ENCODE peak calls at places on chromosomes 3 and 15, in six cellular contexts. One of them, this sample, is unnamed.

GRCh38 chr15:69435980-69436379 is 16.6 kb upstream of the RPLP1 start:
- DNase-seq in IMR-90: no peak
- DNase-seq in HEK293T: no peak
- DNase-seq in K562: no peak
- DNase-seq in HepG2: no peak
- DNase-seq in GM12878: no peak
- DNase-seq in this sample: no peak

GRCh38 chr3:119279844-119280243 is 14.3 kb upstream of the ARHGAP31 start:
- DNase-seq in IMR-90: no peak
- DNase-seq in HEK293T: no peak
- DNase-seq in K562: no peak
- DNase-seq in HepG2: no peak
- DNase-seq in GM12878: no peak
- DNase-seq in this sample: no peak

GRCh38 chr3:186806173-186807055 is at the start of gene RFC4:
- DNase-seq in IMR-90: peak
- DNase-seq in HEK293T: peak
- DNase-seq in K562: peak
- DNase-seq in HepG2: peak
- DNase-seq in GM12878: no peak
- DNase-seq in this sample: peak

GRCh38 chr3:5055352-5056004 is 66.6 kb upstream of the ARL8B start:
- DNase-seq in IMR-90: no peak
- DNase-seq in HEK293T: no peak
- DNase-seq in K562: no peak
- DNase-seq in HepG2: no peak
- DNase-seq in GM12878: no peak
- DNase-seq in this sample: no peak

GRCh38 chr3:134598813-134599563 is 51.8 kb downstream of the KY start:
- DNase-seq in IMR-90: no peak
- DNase-seq in HEK293T: no peak
- DNase-seq in K562: no peak
- DNase-seq in HepG2: no peak
- DNase-seq in GM12878: no peak
- DNase-seq in this sample: no peak

GRCh38 chr15:40330368-40330836 is 6.9 kb downstream of the INAFM2 start:
- DNase-seq in IMR-90: peak
- DNase-seq in HEK293T: no peak
- DNase-seq in K562: peak
- DNase-seq in HepG2: no peak
- DNase-seq in GM12878: no peak
- DNase-seq in this sample: no peak

GRCh38 chr3:139772539-139773500 is 95.0 kb upstream of the NMNAT3 start:
- DNase-seq in IMR-90: peak
- DNase-seq in HEK293T: no peak
- DNase-seq in K562: no peak
- DNase-seq in HepG2: no peak
- DNase-seq in GM12878: no peak
- DNase-seq in this sample: no peak

GRCh38 chr3:145900056-145900829 is 260.7 kb downstream of the PLOD2 start:
- DNase-seq in IMR-90: no peak
- DNase-seq in HEK293T: no peak
- DNase-seq in K562: no peak
- DNase-seq in HepG2: no peak
- DNase-seq in GM12878: peak
- DNase-seq in this sample: no peak

GRCh38 chr15:25235391-25235790 is 203.4 kb downstream of the UBE3A start:
- DNase-seq in IMR-90: no peak
- DNase-seq in HEK293T: no peak
- DNase-seq in K562: no peak
- DNase-seq in HepG2: no peak
- DNase-seq in GM12878: no peak
- DNase-seq in this sample: no peak

GRCh38 chr3:58463181-58463941 is 28.5 kb upstream of the KCTD6 start:
- DNase-seq in IMR-90: peak
- DNase-seq in HEK293T: peak
- DNase-seq in K562: peak
- DNase-seq in HepG2: peak
- DNase-seq in GM12878: no peak
- DNase-seq in this sample: peak

GRCh38 chr3:146148468-146148931 is 12.5 kb downstream of the PLOD2 start:
- DNase-seq in IMR-90: peak
- DNase-seq in HEK293T: no peak
- DNase-seq in K562: no peak
- DNase-seq in HepG2: no peak
- DNase-seq in GM12878: no peak
- DNase-seq in this sample: no peak

GRCh38 chr15:39300451-39301153 is 280.3 kb upstream of the THBS1 start:
- DNase-seq in IMR-90: peak
- DNase-seq in HEK293T: no peak
- DNase-seq in K562: no peak
- DNase-seq in HepG2: no peak
- DNase-seq in GM12878: no peak
- DNase-seq in this sample: peak

GRCh38 chr3:73623996-73624362 is 762 bp downstream of the PDZRN3 start:
- DNase-seq in IMR-90: peak
- DNase-seq in HEK293T: peak
- DNase-seq in K562: no peak
- DNase-seq in HepG2: no peak
- DNase-seq in GM12878: no peak
- DNase-seq in this sample: no peak

GRCh38 chr15:35168464-35168863 is 83.4 kb upstream of the NANOGP8 start:
- DNase-seq in IMR-90: peak
- DNase-seq in HEK293T: no peak
- DNase-seq in K562: no peak
- DNase-seq in HepG2: no peak
- DNase-seq in GM12878: no peak
- DNase-seq in this sample: no peak

GRCh38 chr3:196431193-196432136 is 762 bp downstream of the UBXN7 start:
- DNase-seq in IMR-90: peak
- DNase-seq in HEK293T: peak
- DNase-seq in K562: peak
- DNase-seq in HepG2: peak
- DNase-seq in GM12878: no peak
- DNase-seq in this sample: peak

GRCh38 chr15:48426047-48426446 is 94.8 kb downstream of the DUT start:
- DNase-seq in IMR-90: no peak
- DNase-seq in HEK293T: no peak
- DNase-seq in K562: no peak
- DNase-seq in HepG2: no peak
- DNase-seq in GM12878: no peak
- DNase-seq in this sample: no peak

GRCh38 chr15:75538376-75538775 is 40.7 kb downstream of the PTPN9 start:
- DNase-seq in IMR-90: no peak
- DNase-seq in HEK293T: no peak
- DNase-seq in K562: no peak
- DNase-seq in HepG2: no peak
- DNase-seq in GM12878: no peak
- DNase-seq in this sample: no peak

GRCh38 chr15:75531041-75531450 is 48.1 kb downstream of the PTPN9 start:
- DNase-seq in IMR-90: peak
- DNase-seq in HEK293T: no peak
- DNase-seq in K562: no peak
- DNase-seq in HepG2: no peak
- DNase-seq in GM12878: no peak
- DNase-seq in this sample: no peak

GRCh38 chr15:75530169-75530568 is 48.9 kb downstream of the PTPN9 start:
- DNase-seq in IMR-90: no peak
- DNase-seq in HEK293T: no peak
- DNase-seq in K562: no peak
- DNase-seq in HepG2: no peak
- DNase-seq in GM12878: no peak
- DNase-seq in this sample: no peak

GRCh38 chr15:75533945-75534344 is 45.2 kb downstream of the PTPN9 start:
- DNase-seq in IMR-90: no peak
- DNase-seq in HEK293T: no peak
- DNase-seq in K562: no peak
- DNase-seq in HepG2: no peak
- DNase-seq in GM12878: no peak
- DNase-seq in this sample: no peak

GRCh38 chr15:75532413-75533250 is 46.5 kb downstream of the PTPN9 start:
- DNase-seq in IMR-90: peak
- DNase-seq in HEK293T: peak
- DNase-seq in K562: peak
- DNase-seq in HepG2: peak
- DNase-seq in GM12878: no peak
- DNase-seq in this sample: peak
- TF ChIP-seq BHLHE40 in IMR-90: peak
- TF ChIP-seq BHLHE40 in HEK293T: no peak
- TF ChIP-seq BHLHE40 in K562: no peak
- TF ChIP-seq BHLHE40 in HepG2: no peak
- TF ChIP-seq BHLHE40 in GM12878: no peak
- TF ChIP-seq BHLHE40 in this sample: no peak

GRCh38 chr3:107600784-107601183 is 78.0 kb downstream of the BBX start:
- DNase-seq in IMR-90: no peak
- DNase-seq in HEK293T: no peak
- DNase-seq in K562: no peak
- DNase-seq in HepG2: no peak
- DNase-seq in GM12878: no peak
- DNase-seq in this sample: no peak

GRCh38 chr3:107596639-107597038 is 73.9 kb downstream of the BBX start:
- DNase-seq in IMR-90: no peak
- DNase-seq in HEK293T: no peak
- DNase-seq in K562: no peak
- DNase-seq in HepG2: no peak
- DNase-seq in GM12878: no peak
- DNase-seq in this sample: no peak

GRCh38 chr3:107599755-107600122 is 77.0 kb downstream of the BBX start:
- DNase-seq in IMR-90: no peak
- DNase-seq in HEK293T: no peak
- DNase-seq in K562: no peak
- DNase-seq in HepG2: no peak
- DNase-seq in GM12878: no peak
- DNase-seq in this sample: no peak

GRCh38 chr3:107594870-107595269 is 72.1 kb downstream of the BBX start:
- DNase-seq in IMR-90: peak
- DNase-seq in HEK293T: no peak
- DNase-seq in K562: no peak
- DNase-seq in HepG2: peak
- DNase-seq in GM12878: no peak
- DNase-seq in this sample: no peak

DNA sequence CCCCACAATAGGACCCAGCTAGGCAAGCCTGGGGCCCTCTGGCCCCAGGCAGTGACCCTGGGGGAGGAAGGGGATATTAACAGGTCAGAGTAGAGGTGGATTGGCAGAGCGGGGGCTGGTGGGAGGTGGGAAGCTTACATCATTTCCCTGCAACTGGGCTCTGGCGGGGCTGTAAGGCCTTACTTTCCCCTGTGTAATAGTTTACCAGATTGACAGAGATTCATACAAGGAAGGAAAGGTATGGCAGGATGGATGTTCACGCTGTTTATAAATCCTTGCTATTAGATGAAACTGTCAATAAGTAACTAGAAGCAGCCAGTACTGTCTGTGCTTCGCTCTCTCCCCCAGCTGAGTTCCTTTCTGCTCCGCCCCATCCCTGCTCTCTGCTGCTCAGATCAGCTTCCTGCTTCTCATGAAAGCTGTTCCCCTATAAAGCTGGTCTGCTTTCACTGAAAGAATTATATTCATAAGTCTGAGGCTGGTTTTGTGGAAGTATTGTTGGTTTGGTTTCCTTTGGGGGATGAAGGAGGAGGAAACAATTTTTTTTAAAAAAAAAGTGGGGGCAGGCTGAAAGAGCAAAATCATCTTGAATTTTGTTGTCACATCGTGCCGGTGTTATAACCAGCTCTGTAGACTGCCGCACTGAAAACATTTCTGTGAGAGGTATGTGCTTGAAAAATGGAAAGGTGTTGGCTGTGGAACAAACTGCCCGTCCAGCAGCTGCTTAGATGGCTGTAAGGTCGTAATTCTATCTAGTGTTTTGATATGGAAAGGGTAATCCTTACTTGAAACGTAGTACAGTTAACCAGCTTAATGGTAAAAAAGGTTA is 76.4 kb downstream of the BBX start:
- DNase-seq in IMR-90: peak
- DNase-seq in HEK293T: peak
- DNase-seq in K562: no peak
- DNase-seq in HepG2: peak
- DNase-seq in GM12878: peak
- DNase-seq in this sample: peak
- TF ChIP-seq BHLHE40 in IMR-90: no peak
- TF ChIP-seq BHLHE40 in HEK293T: no peak
- TF ChIP-seq BHLHE40 in K562: no peak
- TF ChIP-seq BHLHE40 in HepG2: no peak
- TF ChIP-seq BHLHE40 in GM12878: no peak
- TF ChIP-seq BHLHE40 in this sample: no peak

DNA sequence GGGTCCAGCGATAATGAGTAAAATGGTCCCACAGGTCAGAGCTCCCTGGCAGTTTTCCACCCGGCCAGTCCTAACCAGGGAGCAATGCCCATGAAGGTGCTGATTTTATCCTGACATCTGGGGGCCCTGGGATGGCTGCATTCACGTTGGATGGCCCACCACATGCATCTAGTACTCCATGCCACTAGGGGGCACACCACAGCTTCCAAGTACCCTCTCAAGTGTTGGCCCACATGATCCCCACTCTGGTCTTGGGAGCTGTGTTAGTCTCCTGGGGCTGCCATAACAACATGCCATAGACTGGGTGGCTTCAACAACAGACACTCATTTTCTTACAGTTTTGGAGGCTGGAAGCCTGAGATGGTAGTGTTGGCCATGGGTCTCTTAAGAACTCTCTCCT is 225.5 kb downstream of the SLCO3A1 start:
- DNase-seq in IMR-90: no peak
- DNase-seq in HEK293T: no peak
- DNase-seq in K562: peak
- DNase-seq in HepG2: peak
- DNase-seq in GM12878: no peak
- DNase-seq in this sample: no peak
- TF ChIP-seq BHLHE40 in IMR-90: no peak
- TF ChIP-seq BHLHE40 in HEK293T: no peak
- TF ChIP-seq BHLHE40 in K562: no peak
- TF ChIP-seq BHLHE40 in HepG2: no peak
- TF ChIP-seq BHLHE40 in GM12878: no peak
- TF ChIP-seq BHLHE40 in this sample: no peak

DNA sequence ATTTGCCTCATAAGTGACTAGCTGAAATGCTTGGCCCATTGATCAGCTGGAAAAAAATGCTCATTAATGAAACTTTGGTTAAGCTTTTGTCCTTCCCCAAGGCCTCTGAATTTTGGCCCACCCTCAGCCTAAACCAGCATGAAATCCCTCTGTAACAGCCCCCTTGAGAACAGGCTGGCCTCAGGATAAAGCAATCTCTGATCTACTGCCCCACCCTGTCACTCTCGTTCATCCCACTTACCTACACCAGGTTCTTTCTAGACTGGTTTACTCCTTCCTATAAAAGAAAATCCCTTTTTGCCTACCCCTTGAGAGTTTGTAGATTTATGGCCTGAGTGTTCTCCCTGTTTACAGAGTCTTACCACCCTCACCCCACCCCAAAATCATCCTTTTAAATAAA is 3.4 kb upstream of the AEN start:
- DNase-seq in IMR-90: no peak
- DNase-seq in HEK293T: no peak
- DNase-seq in K562: no peak
- DNase-seq in HepG2: no peak
- DNase-seq in GM12878: no peak
- DNase-seq in this sample: no peak
- TF ChIP-seq BHLHE40 in IMR-90: no peak
- TF ChIP-seq BHLHE40 in HEK293T: no peak
- TF ChIP-seq BHLHE40 in K562: no peak
- TF ChIP-seq BHLHE40 in HepG2: no peak
- TF ChIP-seq BHLHE40 in GM12878: no peak
- TF ChIP-seq BHLHE40 in this sample: no peak